ENCODE peak calls at places on chromosome X, in eight cellular contexts. One of them, this sample, is unnamed.
A peak's percentile ranks its signal among the peaks of the same experiment; 100 is the strongest.

GRCh38 chrX:68725966-68726365 is 78.5 kb downstream of the STARD8 start:
- DNase-seq in endodermal cell: no peak
- DNase-seq in CD8-positive, alpha-beta T cell: no peak
- DNase-seq in tibial nerve: no peak
- DNase-seq in left lung: no peak
- DNase-seq in ovary: no peak
- DNase-seq in HCT116: no peak
- DNase-seq in K562: no peak
- DNase-seq in this sample: no peak

GRCh38 chrX:118459494-118459893 is 36.1 kb upstream of the DOCK11 start:
- DNase-seq in endodermal cell: no peak
- DNase-seq in CD8-positive, alpha-beta T cell: no peak
- DNase-seq in tibial nerve: no peak
- DNase-seq in left lung: no peak
- DNase-seq in ovary: no peak
- DNase-seq in HCT116: no peak
- DNase-seq in K562: peak; percentile 68
- DNase-seq in this sample: no peak

GRCh38 chrX:69287025-69287540 is 121.8 kb upstream of the PJA1 start:
- DNase-seq in endodermal cell: no peak
- DNase-seq in CD8-positive, alpha-beta T cell: no peak
- DNase-seq in tibial nerve: no peak
- DNase-seq in left lung: no peak
- DNase-seq in ovary: no peak
- DNase-seq in HCT116: no peak
- DNase-seq in K562: no peak
- DNase-seq in this sample: no peak

GRCh38 chrX:141278306-141278705 is 36.0 kb upstream of the SPANXC start:
- DNase-seq in endodermal cell: peak; percentile 68
- DNase-seq in CD8-positive, alpha-beta T cell: no peak
- DNase-seq in tibial nerve: no peak
- DNase-seq in left lung: no peak
- DNase-seq in ovary: no peak
- DNase-seq in HCT116: no peak
- DNase-seq in K562: peak; percentile 17
- DNase-seq in this sample: no peak

GRCh38 chrX:45479196-45479834 is 278.6 kb upstream of the DIPK2B start:
- DNase-seq in endodermal cell: no peak
- DNase-seq in CD8-positive, alpha-beta T cell: no peak
- DNase-seq in tibial nerve: no peak
- DNase-seq in left lung: no peak
- DNase-seq in ovary: no peak
- DNase-seq in HCT116: peak; percentile 56
- DNase-seq in K562: no peak
- DNase-seq in this sample: no peak

GRCh38 chrX:25013593-25014365 is 2.0 kb downstream of the ARX start:
- DNase-seq in endodermal cell: peak; percentile 68
- DNase-seq in CD8-positive, alpha-beta T cell: no peak
- DNase-seq in tibial nerve: no peak
- DNase-seq in left lung: no peak
- DNase-seq in ovary: no peak
- DNase-seq in HCT116: no peak
- DNase-seq in K562: peak; percentile 36
- DNase-seq in this sample: no peak

GRCh38 chrX:41558531-41558930 is 111.4 kb downstream of the NYX start:
- DNase-seq in endodermal cell: no peak
- DNase-seq in CD8-positive, alpha-beta T cell: no peak
- DNase-seq in tibial nerve: no peak
- DNase-seq in left lung: no peak
- DNase-seq in ovary: no peak
- DNase-seq in HCT116: no peak
- DNase-seq in K562: peak; percentile 35
- DNase-seq in this sample: no peak

GRCh38 chrX:70878925-70879324 is 29.6 kb downstream of the TEX11 start:
- DNase-seq in endodermal cell: no peak
- DNase-seq in CD8-positive, alpha-beta T cell: no peak
- DNase-seq in tibial nerve: no peak
- DNase-seq in left lung: no peak
- DNase-seq in ovary: no peak
- DNase-seq in HCT116: no peak
- DNase-seq in K562: no peak
- DNase-seq in this sample: no peak

GRCh38 chrX:131677655-131678628 is 134.1 kb downstream of the OR13H1 start:
- DNase-seq in endodermal cell: peak; percentile 88
- DNase-seq in CD8-positive, alpha-beta T cell: peak; percentile 61
- DNase-seq in tibial nerve: no peak
- DNase-seq in left lung: no peak
- DNase-seq in ovary: peak; percentile 37
- DNase-seq in HCT116: peak; percentile 18
- DNase-seq in K562: peak; percentile 50
- DNase-seq in this sample: no peak

GRCh38 chrX:27445438-27445837 is 17.7 kb downstream of the PPP4R3C start:
- DNase-seq in endodermal cell: no peak
- DNase-seq in CD8-positive, alpha-beta T cell: no peak
- DNase-seq in tibial nerve: no peak
- DNase-seq in left lung: no peak
- DNase-seq in ovary: no peak
- DNase-seq in HCT116: no peak
- DNase-seq in K562: no peak
- DNase-seq in this sample: no peak

GRCh38 chrX:118761950-118762725 is 34.7 kb downstream of the IL13RA1 start:
- DNase-seq in endodermal cell: peak; percentile 37
- DNase-seq in CD8-positive, alpha-beta T cell: no peak
- DNase-seq in tibial nerve: no peak
- DNase-seq in left lung: no peak
- DNase-seq in ovary: no peak
- DNase-seq in HCT116: no peak
- DNase-seq in K562: peak; percentile 8
- DNase-seq in this sample: no peak

GRCh38 chrX:51860679-51861078 is 32.7 kb upstream of the MAGED1 start:
- DNase-seq in endodermal cell: peak; percentile 57
- DNase-seq in CD8-positive, alpha-beta T cell: no peak
- DNase-seq in tibial nerve: no peak
- DNase-seq in left lung: no peak
- DNase-seq in ovary: peak; percentile 16
- DNase-seq in HCT116: peak; percentile 18
- DNase-seq in K562: peak; percentile 28
- DNase-seq in this sample: peak; percentile 17

DNA sequence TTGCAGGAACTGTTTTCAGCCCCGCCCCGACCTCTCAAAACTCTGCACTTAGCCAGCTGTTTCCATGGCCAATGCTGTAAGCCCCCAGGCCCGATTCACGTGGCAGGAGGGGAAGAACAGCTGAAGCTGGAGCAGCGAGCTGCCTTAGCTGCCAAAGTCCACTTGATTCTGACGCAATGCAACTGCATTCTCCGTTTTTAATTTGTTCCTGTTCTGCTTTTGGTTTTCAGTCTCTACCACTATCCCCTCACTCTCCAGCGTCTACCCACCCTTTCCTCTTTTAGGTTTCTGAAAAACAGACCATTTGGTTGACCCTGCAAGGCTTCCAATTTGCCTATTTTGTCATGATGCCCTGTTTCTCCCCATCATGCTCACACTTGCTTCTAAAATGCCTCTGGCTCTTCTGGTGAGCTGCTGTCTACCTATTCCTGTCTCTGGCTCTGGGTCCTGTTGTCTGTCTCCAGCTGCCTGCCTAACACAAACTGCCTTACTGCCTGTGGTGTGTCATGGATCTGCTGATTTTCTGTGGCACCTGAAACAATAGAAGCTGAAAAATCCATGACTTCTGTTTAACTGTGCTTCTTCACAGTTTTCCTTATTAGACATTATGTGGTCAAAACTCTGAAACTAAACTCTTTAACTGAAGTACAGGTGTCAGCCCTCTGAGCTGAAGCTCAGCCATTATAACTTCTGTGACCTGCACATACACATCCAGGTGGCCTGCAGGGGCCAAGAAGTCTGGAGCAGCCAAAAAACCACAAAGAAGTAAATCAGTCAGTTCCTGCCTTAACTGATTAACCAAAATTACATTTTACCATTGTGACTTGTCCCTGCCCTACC is 160.5 kb upstream of the AGTR2 start:
- DNase-seq in endodermal cell: peak; percentile 78
- DNase-seq in CD8-positive, alpha-beta T cell: no peak
- DNase-seq in tibial nerve: no peak
- DNase-seq in left lung: no peak
- DNase-seq in ovary: no peak
- DNase-seq in HCT116: no peak
- DNase-seq in K562: no peak
- DNase-seq in this sample: no peak
- H3K4me3 ChIP-seq in endodermal cell: no peak overlapping the region
- H3K4me3 ChIP-seq in CD8-positive, alpha-beta T cell: no peak overlapping the region
- H3K4me3 ChIP-seq in tibial nerve: no peak overlapping the region
- H3K4me3 ChIP-seq in left lung: no peak overlapping the region
- H3K4me3 ChIP-seq in ovary: no peak overlapping the region
- H3K4me3 ChIP-seq in HCT116: no peak overlapping the region
- H3K4me3 ChIP-seq in K562: no peak overlapping the region
- H3K4me3 ChIP-seq in this sample: no peak overlapping the region

DNA sequence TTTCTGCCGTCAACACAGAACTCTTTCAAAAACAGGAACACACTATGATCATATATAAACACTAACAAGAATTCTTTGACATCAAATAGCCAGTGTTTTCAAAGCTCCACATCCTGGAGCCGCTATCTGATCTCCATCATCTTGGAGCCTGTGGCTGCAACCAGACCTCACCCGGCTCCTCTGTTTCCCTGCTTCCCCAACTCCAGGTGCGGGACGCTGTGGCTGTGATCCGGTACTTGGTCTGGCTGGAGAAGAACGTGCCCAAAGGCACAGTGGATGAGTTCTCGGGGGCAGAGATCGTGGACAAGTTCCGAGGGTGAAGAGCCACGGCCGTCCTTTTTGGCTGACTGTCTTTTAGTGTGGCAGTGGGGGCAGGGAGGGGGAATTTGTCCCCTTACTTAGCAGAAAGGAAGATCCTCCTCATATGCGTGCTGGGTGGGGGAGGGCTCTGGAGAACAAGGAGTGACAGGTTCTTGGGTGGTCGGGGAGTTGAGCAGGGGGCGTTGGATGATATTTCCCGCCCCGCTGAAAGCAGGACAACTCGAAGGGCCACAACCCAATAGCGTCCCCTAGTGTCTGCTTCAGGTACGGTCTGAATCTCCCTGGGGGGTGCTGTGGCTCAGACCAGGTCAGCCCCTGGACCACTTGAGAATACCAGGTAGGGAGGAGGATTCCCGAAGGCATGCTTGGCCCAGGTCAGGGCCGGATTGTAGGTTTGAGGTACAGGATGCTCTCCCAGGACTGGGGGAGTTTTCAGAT is 15.7 kb downstream of the XPNPEP2 start:
- DNase-seq in endodermal cell: peak; percentile 86
- DNase-seq in CD8-positive, alpha-beta T cell: no peak
- DNase-seq in tibial nerve: no peak
- DNase-seq in left lung: no peak
- DNase-seq in ovary: no peak
- DNase-seq in HCT116: no peak
- DNase-seq in K562: peak; percentile 52
- DNase-seq in this sample: no peak
- H3K4me1 ChIP-seq in endodermal cell: no peaks in the 10 kb centered on the region
- H3K4me1 ChIP-seq in CD8-positive, alpha-beta T cell: peaks cover 48% of the 10 kb centered on the region
- H3K4me1 ChIP-seq in tibial nerve: peaks cover 6% of the 10 kb centered on the region
- H3K4me1 ChIP-seq in left lung: peaks cover 17% of the 10 kb centered on the region
- H3K4me1 ChIP-seq in ovary: no peaks in the 10 kb centered on the region
- H3K4me1 ChIP-seq in HCT116: no peaks in the 10 kb centered on the region
- H3K4me1 ChIP-seq in K562: peaks cover 9% of the 10 kb centered on the region
- H3K4me1 ChIP-seq in this sample: no peaks in the 10 kb centered on the region

GRCh38 chrX:53458082-53458481 is 23.9 kb upstream of the HSD17B10 start:
- DNase-seq in endodermal cell: no peak
- DNase-seq in CD8-positive, alpha-beta T cell: no peak
- DNase-seq in tibial nerve: no peak
- DNase-seq in left lung: no peak
- DNase-seq in ovary: no peak
- DNase-seq in HCT116: no peak
- DNase-seq in K562: no peak
- DNase-seq in this sample: no peak
- TF ChIP-seq CTCF in endodermal cell: peak; percentile 26
- TF ChIP-seq CTCF in CD8-positive, alpha-beta T cell: no peak
- TF ChIP-seq CTCF in tibial nerve: no peak
- TF ChIP-seq CTCF in left lung: no peak
- TF ChIP-seq CTCF in ovary: no peak
- TF ChIP-seq CTCF in HCT116: peak; percentile 17
- TF ChIP-seq CTCF in K562: peak; percentile 40
- TF ChIP-seq CTCF in this sample: no peak

GRCh38 chrX:13087322-13088154 is 43.1 kb upstream of the FAM9C start:
- DNase-seq in endodermal cell: no peak
- DNase-seq in CD8-positive, alpha-beta T cell: peak; percentile 75
- DNase-seq in tibial nerve: no peak
- DNase-seq in left lung: no peak
- DNase-seq in ovary: no peak
- DNase-seq in HCT116: no peak
- DNase-seq in K562: peak; percentile 16
- DNase-seq in this sample: no peak
- H3K4me3 ChIP-seq in endodermal cell: no peak overlapping the region
- H3K4me3 ChIP-seq in CD8-positive, alpha-beta T cell: peak overlapping the region; percentile 10
- H3K4me3 ChIP-seq in tibial nerve: no peak overlapping the region
- H3K4me3 ChIP-seq in left lung: no peak overlapping the region
- H3K4me3 ChIP-seq in ovary: no peak overlapping the region
- H3K4me3 ChIP-seq in HCT116: no peak overlapping the region
- H3K4me3 ChIP-seq in K562: no peak overlapping the region
- H3K4me3 ChIP-seq in this sample: no peak overlapping the region

GRCh38 chrX:40273356-40274050 is 175.7 kb upstream of the BCOR start:
- DNase-seq in endodermal cell: no peak
- DNase-seq in CD8-positive, alpha-beta T cell: no peak
- DNase-seq in tibial nerve: no peak
- DNase-seq in left lung: no peak
- DNase-seq in ovary: peak; percentile 42
- DNase-seq in HCT116: no peak
- DNase-seq in K562: peak; percentile 75
- DNase-seq in this sample: peak; percentile 74

GRCh38 chrX:40268126-40268525 is 170.4 kb upstream of the BCOR start:
- DNase-seq in endodermal cell: no peak
- DNase-seq in CD8-positive, alpha-beta T cell: no peak
- DNase-seq in tibial nerve: no peak
- DNase-seq in left lung: no peak
- DNase-seq in ovary: no peak
- DNase-seq in HCT116: no peak
- DNase-seq in K562: no peak
- DNase-seq in this sample: no peak

GRCh38 chrX:40267334-40268118 is 169.8 kb upstream of the BCOR start:
- DNase-seq in endodermal cell: no peak
- DNase-seq in CD8-positive, alpha-beta T cell: no peak
- DNase-seq in tibial nerve: peak; percentile 12
- DNase-seq in left lung: no peak
- DNase-seq in ovary: no peak
- DNase-seq in HCT116: no peak
- DNase-seq in K562: no peak
- DNase-seq in this sample: no peak

GRCh38 chrX:40272786-40273185 is 175.0 kb upstream of the BCOR start:
- DNase-seq in endodermal cell: no peak
- DNase-seq in CD8-positive, alpha-beta T cell: no peak
- DNase-seq in tibial nerve: no peak
- DNase-seq in left lung: no peak
- DNase-seq in ovary: no peak
- DNase-seq in HCT116: no peak
- DNase-seq in K562: no peak
- DNase-seq in this sample: no peak

GRCh38 chrX:40272141-40272540 is 174.4 kb upstream of the BCOR start:
- DNase-seq in endodermal cell: no peak
- DNase-seq in CD8-positive, alpha-beta T cell: no peak
- DNase-seq in tibial nerve: no peak
- DNase-seq in left lung: no peak
- DNase-seq in ovary: peak; percentile 47
- DNase-seq in HCT116: no peak
- DNase-seq in K562: no peak
- DNase-seq in this sample: no peak
- H3K4me1 ChIP-seq in endodermal cell: peaks cover 4% of the 10 kb centered on the region
- H3K4me1 ChIP-seq in CD8-positive, alpha-beta T cell: peaks cover 6% of the 10 kb centered on the region
- H3K4me1 ChIP-seq in tibial nerve: peaks cover 10% of the 10 kb centered on the region
- H3K4me1 ChIP-seq in left lung: peaks cover 7% of the 10 kb centered on the region
- H3K4me1 ChIP-seq in ovary: peaks cover 9% of the 10 kb centered on the region
- H3K4me1 ChIP-seq in HCT116: no peaks in the 10 kb centered on the region
- H3K4me1 ChIP-seq in K562: peaks cover 11% of the 10 kb centered on the region
- H3K4me1 ChIP-seq in this sample: no peaks in the 10 kb centered on the region